ENCODE peak calls at places on chromosomes 3 and 15, in five cellular contexts. G, K, P, O and W are unnamed samples.

GRCh38 chr3:150184426-150185071 is 213.9 kb upstream of the PFN2 start:
- DNase-seq in O (peak; percentile 30), P (no peak), K (peak; percentile 47), G (no peak), W (no peak)

GRCh38 chr15:25171111-25171811 is 216.5 kb downstream of the SNRPN start:
- DNase-seq in G (no peak), K (no peak), P (no peak), O (no peak), W (no peak)

GRCh38 chr3:133479895-133480669 is 80.2 kb downstream of the BFSP2 start:
- DNase-seq in G (no peak), K (no peak), P (no peak), O (peak; percentile 75), W (no peak)

GRCh38 chr3:138459619-138460535 is 25.5 kb downstream of the ESYT3 start:
- DNase-seq in K (no peak), O (no peak), G (no peak), P (no peak), W (no peak)

GRCh38 chr15:26883466-26883865 is 16.6 kb downstream of the GABRA5 start:
- DNase-seq in G (no peak), O (no peak), P (no peak), K (no peak), W (no peak)

GRCh38 chr15:66704019-66704782 is 2.2 kb downstream of the SMAD6 start:
- DNase-seq in G (no peak), K (no peak), O (no peak), P (no peak), W (no peak)

GRCh38 chr15:43056696-43057095 is 49.1 kb downstream of the UBR1 start:
- DNase-seq in G (no peak), K (no peak), P (no peak), O (no peak), W (no peak)

GRCh38 chr15:84598993-84599392 is 1.8 kb upstream of the ZSCAN2 start:
- DNase-seq in P (no peak), O (peak; percentile 65), K (peak; percentile 73), G (no peak), W (peak; percentile 32)

GRCh38 chr15:99181544-99181943 is 67.8 kb downstream of the TTC23 start:
- DNase-seq in O (no peak), G (no peak), P (no peak), K (peak; percentile 33), W (no peak)

GRCh38 chr3:9970020-9970652 is 16.5 kb downstream of the EMC3 start:
- DNase-seq in G (no peak), O (peak; percentile 77), K (peak; percentile 79), P (no peak), W (no peak)

GRCh38 chr3:14152233-14152962 is 26.0 kb downstream of the XPC start:
- DNase-seq in K (no peak), P (no peak), O (no peak), G (no peak), W (no peak)

GRCh38 chr3:45056608-45057301 is 30.7 kb downstream of the CLEC3B start:
- DNase-seq in K (no peak), O (no peak), G (no peak), P (no peak), W (no peak)

GRCh38 chr3:133662256-133662773 is 574 bp upstream of the TOPBP1 start:
- DNase-seq in K (peak; percentile 43), G (no peak), O (peak; percentile 51), P (no peak), W (no peak)

GRCh38 chr3:51581529-51581928 is 43.0 kb downstream of the RAD54L2 start:
- DNase-seq in O (peak; percentile 57), G (no peak), P (no peak), K (peak; percentile 48), W (no peak)

GRCh38 chr15:50786871-50787270 is 21.4 kb upstream of the SPPL2A start:
- DNase-seq in P (no peak), O (peak; percentile 34), G (no peak), K (no peak), W (no peak)

GRCh38 chr3:51391566-51392300 is 648 bp downstream of the RBM15B start:
- DNase-seq in O (peak; percentile 48), K (peak; percentile 51), G (peak; percentile 33), P (peak; percentile 73), W (no peak)

GRCh38 chr15:73946795-73947370 is 20.6 kb downstream of the LOXL1 start:
- DNase-seq in K (no peak), P (no peak), O (no peak), G (no peak), W (no peak)

GRCh38 chr3:152638707-152639450 is 196.1 kb upstream of the P2RY1 start:
- DNase-seq in K (peak; percentile 22), G (no peak), O (peak; percentile 83), P (no peak), W (peak; percentile 15)

GRCh38 chr15:91385301-91385700 is 285.2 kb downstream of the SV2B start:
- DNase-seq in P (no peak), G (no peak), K (peak; percentile 73), O (peak; percentile 55), W (no peak)

GRCh38 chr3:124363451-124363850 is 366.8 kb upstream of the UMPS start:
- DNase-seq in P (no peak), K (peak; percentile 58), G (no peak), O (peak; percentile 74), W (no peak)

GRCh38 chr3:42216820-42217416 is 49.1 kb downstream of the CCK start:
- DNase-seq in K (peak; percentile 77), P (no peak), O (peak; percentile 40), G (no peak), W (no peak)

GRCh38 chr3:140529096-140529495 is 148.8 kb upstream of the TRIM42 start:
- DNase-seq in G (no peak), O (peak; percentile 98), K (peak; percentile 73), P (no peak), W (peak; percentile 10)

GRCh38 chr3:47056705-47057104 is 77.2 kb downstream of the NBEAL2 start:
- DNase-seq in K (no peak), G (no peak), P (no peak), O (no peak), W (no peak)

GRCh38 chr3:177830411-177830849 is 633.1 kb upstream of the TBL1XR1 start:
- DNase-seq in P (no peak), K (peak; percentile 91), G (no peak), O (peak; percentile 90), W (peak; percentile 56)

GRCh38 chr3:105365171-105365535 is 1.6 kb upstream of the ALCAM start:
- DNase-seq in P (no peak), K (peak; percentile 62), G (no peak), O (peak; percentile 69), W (no peak)

GRCh38 chr3:188832961-188833615 is 338.7 kb upstream of the TPRG1 start:
- DNase-seq in G (no peak), K (peak; percentile 59), O (peak; percentile 99), P (no peak), W (no peak)

GRCh38 chr15:40051616-40052415 is 12.8 kb upstream of the SRP14 start:
- DNase-seq in K (no peak), P (peak; percentile 42), O (no peak), G (no peak), W (no peak)

GRCh38 chr3:36911990-36912804 is 32.7 kb downstream of the TRANK1 start:
- DNase-seq in P (no peak), G (peak; percentile 15), O (peak; percentile 85), K (peak; percentile 88), W (peak; percentile 52)

GRCh38 chr3:14279706-14280061 is 101.1 kb downstream of the LSM3 start:
- DNase-seq in P (no peak), G (no peak), O (no peak), K (no peak), W (no peak)

GRCh38 chr3:122932251-122932967 is 95.2 kb downstream of the SEMA5B start:
- DNase-seq in O (peak; percentile 99), G (no peak), P (no peak), K (peak; percentile 49), W (no peak)

GRCh38 chr15:65326109-65326508 is 21.6 kb downstream of the RNU5B-1 start:
- DNase-seq in G (no peak), O (peak; percentile 31), K (peak; percentile 24), P (no peak), W (no peak)

GRCh38 chr3:10777627-10778026 is 38.4 kb upstream of the SLC6A11 start:
- DNase-seq in K (no peak), O (no peak), P (no peak), G (no peak), W (no peak)

GRCh38 chr3:128878556-128879124 is 780 bp upstream of the ACAD9 start:
- DNase-seq in G (no peak), O (peak; percentile 72), P (no peak), K (peak; percentile 78), W (no peak)

GRCh38 chr15:63535689-63536088 is 31.3 kb downstream of the USP3 start:
- DNase-seq in O (no peak), G (no peak), K (no peak), P (no peak), W (no peak)

GRCh38 chr15:43920815-43921214 is 94.0 kb downstream of the WDR76 start:
- DNase-seq in K (no peak), P (no peak), O (no peak), G (no peak), W (no peak)

GRCh38 chr3:60514866-60515265 is 736.4 kb downstream of the FHIT start:
- DNase-seq in K (no peak), G (no peak), P (no peak), O (no peak), W (no peak)

GRCh38 chr3:31423522-31423921 is 109.2 kb upstream of the STT3B start:
- DNase-seq in O (peak; percentile 62), G (no peak), K (peak; percentile 41), P (no peak), W (peak; percentile 74)

GRCh38 chr3:47512416-47513124 is 942 bp downstream of the ELP6 start:
- DNase-seq in G (peak; percentile 3), O (peak; percentile 27), K (peak; percentile 29), P (peak; percentile 69), W (no peak)

GRCh38 chr3:43953814-43954241 is 263.1 kb downstream of the ABHD5 start:
- DNase-seq in P (no peak), G (no peak), O (no peak), K (peak; percentile 73), W (no peak)
- H3K4me3 ChIP-seq in P (no peak overlapping the region), G (no peak overlapping the region), O (no peak overlapping the region), K (no peak overlapping the region), W (no peak overlapping the region)

GRCh38 chr3:117553461-117553860 is 843.9 kb downstream of the TUSC7 start:
- DNase-seq in O (peak; percentile 65), K (peak; percentile 32), G (no peak), P (no peak), W (no peak)
- H3K4me3 ChIP-seq in O (no peak overlapping the region), K (no peak overlapping the region), G (no peak overlapping the region), P (no peak overlapping the region), W (no peak overlapping the region)

GRCh38 chr3:15782429-15782828 is 15.3 kb downstream of the ANKRD28 start:
- DNase-seq in P (no peak), G (no peak), K (no peak), O (no peak), W (no peak)

GRCh38 chr3:15779111-15779510 is 18.7 kb downstream of the ANKRD28 start:
- DNase-seq in G (no peak), K (no peak), P (no peak), O (peak; percentile 56), W (no peak)

GRCh38 chr3:15783361-15783969 is 14.3 kb downstream of the ANKRD28 start:
- DNase-seq in K (peak; percentile 83), P (no peak), G (no peak), O (peak; percentile 69), W (no peak)

GRCh38 chr3:15781131-15781530 is 16.6 kb downstream of the ANKRD28 start:
- DNase-seq in K (no peak), O (peak; percentile 32), P (no peak), G (no peak), W (no peak)

GRCh38 chr3:15781637-15782402 is 16.0 kb downstream of the ANKRD28 start:
- DNase-seq in O (peak; percentile 54), K (peak; percentile 42), G (no peak), P (no peak), W (no peak)
- H3K4me3 ChIP-seq in O (no peak overlapping the region), K (no peak overlapping the region), G (no peak overlapping the region), P (no peak overlapping the region), W (no peak overlapping the region)

GRCh38 chr3:77795013-77795412 is 755.1 kb downstream of the ROBO2 start:
- DNase-seq in K (no peak), G (no peak), O (no peak), P (peak; percentile 39), W (no peak)
- H3K4me3 ChIP-seq in K (no peak overlapping the region), G (no peak overlapping the region), O (no peak overlapping the region), P (no peak overlapping the region), W (no peak overlapping the region)